ENCODE peak calls at places on chromosomes 2 and 18, in six cellular contexts. E is CD8-positive, alpha-beta memory T cell; U is tibial artery; G is IMR-90; D is mesendoderm; V is brain microvascular endothelial cell. H is an unnamed sample.

GRCh38 chr2:60707750-60708371 is 48.2 kb upstream of the PAPOLG start:
- DNase-seq in E (peak; percentile 16), V (no peak), D (peak; percentile 25), G (peak; percentile 28), U (no peak), H (no peak)

GRCh38 chr2:186966015-186966414 is 117.0 kb upstream of the ZSWIM2 start:
- DNase-seq in U (no peak), V (no peak), G (no peak), E (no peak), D (no peak), H (no peak)

GRCh38 chr2:127145255-127145899 is 38.4 kb upstream of the BIN1 start:
- DNase-seq in U (no peak), D (no peak), V (no peak), E (no peak), G (peak; percentile 27), H (no peak)

GRCh38 chr2:110667061-110667460 is 10.8 kb downstream of the BUB1 start:
- DNase-seq in G (peak; percentile 10), E (no peak), D (no peak), U (no peak), V (no peak), H (no peak)

GRCh38 chr18:52869942-52870907 is 530.2 kb downstream of the DCC start:
- DNase-seq in G (no peak), V (no peak), D (peak; percentile 71), U (no peak), E (no peak), H (no peak)

GRCh38 chr18:37247499-37248161 is 318.0 kb downstream of the CELF4 start:
- DNase-seq in E (no peak), G (no peak), U (no peak), D (no peak), V (no peak), H (no peak)

GRCh38 chr2:219286436-219287115 is 7.4 kb downstream of the DNAJB2 start:
- DNase-seq in E (no peak), U (no peak), V (no peak), D (no peak), G (no peak), H (no peak)

GRCh38 chr2:64311191-64311910 is 142.6 kb upstream of the LGALSL start:
- DNase-seq in E (no peak), G (no peak), U (no peak), V (no peak), D (no peak), H (no peak)

GRCh38 chr2:112062894-112063293 is 7.8 kb downstream of the TMEM87B start:
- DNase-seq in G (no peak), V (no peak), D (no peak), E (no peak), U (no peak), H (no peak)

GRCh38 chr2:192194065-192194865 is 468 bp downstream of the TMEFF2 start:
- DNase-seq in G (peak; percentile 39), E (peak; percentile 18), V (peak; percentile 4), D (peak; percentile 7), U (peak; percentile 64), H (no peak)

GRCh38 chr18:58041633-58042032 is 2.4 kb upstream of the NEDD4L start:
- DNase-seq in D (no peak), U (no peak), G (no peak), E (no peak), V (no peak), H (no peak)

GRCh38 chr2:71678874-71679273 is 225.5 kb downstream of the DYSF start:
- DNase-seq in V (no peak), G (no peak), U (peak; percentile 46), E (no peak), D (no peak), H (no peak)

GRCh38 chr2:45199973-45200372 is 190.7 kb upstream of the SIX2 start:
- DNase-seq in G (no peak), U (no peak), V (peak; percentile 32), E (no peak), D (no peak), H (no peak)

GRCh38 chr2:206381881-206382280 is 61.5 kb upstream of the ADAM23 start:
- DNase-seq in E (no peak), G (no peak), D (no peak), U (no peak), V (no peak), H (no peak)

GRCh38 chr2:201450910-201451329 is 338 bp downstream of the TRAK2 start:
- DNase-seq in V (no peak), G (peak; percentile 29), E (no peak), D (no peak), U (no peak), H (no peak)

GRCh38 chr2:168660859-168661258 is 141.6 kb upstream of the NOSTRIN start:
- DNase-seq in G (no peak), E (no peak), U (no peak), V (no peak), D (peak; percentile 47), H (no peak)

GRCh38 chr2:240390091-240391073 is 45.1 kb upstream of the GPC1 start:
- DNase-seq in V (no peak), U (peak; percentile 56), D (no peak), G (no peak), E (no peak), H (no peak)

GRCh38 chr2:105747997-105748396 is 3.3 kb downstream of the NCK2 start:
- DNase-seq in D (no peak), V (no peak), E (peak; percentile 44), U (no peak), G (peak; percentile 10), H (no peak)

GRCh38 chr18:48193521-48194251 is 215.5 kb downstream of the ZBTB7C start:
- DNase-seq in D (no peak), G (no peak), U (no peak), E (no peak), V (no peak), H (no peak)

GRCh38 chr2:196481323-196481695 is 158.2 kb upstream of the CCDC150 start:
- DNase-seq in G (peak; percentile 56), D (no peak), U (no peak), E (no peak), V (peak; percentile 80), H (no peak)

DNA sequence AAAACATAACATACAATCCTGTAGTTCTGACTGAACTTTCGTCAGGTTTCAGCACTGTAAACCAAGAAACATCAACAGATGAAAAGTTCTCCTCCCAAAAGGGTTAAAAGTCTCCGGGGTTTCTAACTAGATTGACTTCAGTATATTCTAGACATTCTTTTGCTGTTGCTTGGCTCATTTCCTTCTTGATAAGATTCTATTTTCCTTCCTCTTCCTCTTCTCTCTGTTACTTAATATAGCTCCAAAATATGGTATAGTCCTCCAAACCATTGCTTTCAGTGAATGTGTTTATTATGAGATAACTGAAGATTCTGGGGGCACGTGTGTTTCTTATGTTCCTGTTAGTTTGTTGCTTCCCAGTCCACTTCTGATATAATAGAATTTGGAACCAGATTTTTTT is 46.4 kb upstream of the MAP4K3 start:
- DNase-seq in U (no peak), V (no peak), E (no peak), G (peak; percentile 15), D (no peak), H (no peak)
- H3K27ac ChIP-seq in U (no peak overlapping the region), V (peak overlapping the region; percentile 29), E (no peak overlapping the region), G (no peak overlapping the region), D (no peak overlapping the region), H (no peak overlapping the region)

GRCh38 chr2:173981520-173981919 is 16.3 kb upstream of the SP3 start:
- DNase-seq in V (no peak), U (no peak), G (no peak), E (no peak), D (no peak), H (no peak)

GRCh38 chr2:173982182-173982714 is 17.1 kb upstream of the SP3 start:
- DNase-seq in D (no peak), G (no peak), U (no peak), E (no peak), V (no peak), H (no peak)

GRCh38 chr2:173983414-173983871 is 18.3 kb upstream of the SP3 start:
- DNase-seq in E (no peak), G (peak; percentile 42), U (no peak), V (no peak), D (no peak), H (no peak)

GRCh38 chr2:173984866-173985588 is 19.9 kb upstream of the SP3 start:
- DNase-seq in D (no peak), V (no peak), U (no peak), E (no peak), G (no peak), H (no peak)

GRCh38 chr2:173982918-173983317 is 17.7 kb upstream of the SP3 start:
- DNase-seq in G (peak; percentile 56), D (no peak), U (no peak), V (peak; percentile 25), E (no peak), H (no peak)
- H3K27ac ChIP-seq in G (peak overlapping the region; percentile 53), D (no peak overlapping the region), U (peak overlapping the region; percentile 72), V (no peak overlapping the region), E (no peak overlapping the region), H (peak overlapping the region; percentile 28)

DNA sequence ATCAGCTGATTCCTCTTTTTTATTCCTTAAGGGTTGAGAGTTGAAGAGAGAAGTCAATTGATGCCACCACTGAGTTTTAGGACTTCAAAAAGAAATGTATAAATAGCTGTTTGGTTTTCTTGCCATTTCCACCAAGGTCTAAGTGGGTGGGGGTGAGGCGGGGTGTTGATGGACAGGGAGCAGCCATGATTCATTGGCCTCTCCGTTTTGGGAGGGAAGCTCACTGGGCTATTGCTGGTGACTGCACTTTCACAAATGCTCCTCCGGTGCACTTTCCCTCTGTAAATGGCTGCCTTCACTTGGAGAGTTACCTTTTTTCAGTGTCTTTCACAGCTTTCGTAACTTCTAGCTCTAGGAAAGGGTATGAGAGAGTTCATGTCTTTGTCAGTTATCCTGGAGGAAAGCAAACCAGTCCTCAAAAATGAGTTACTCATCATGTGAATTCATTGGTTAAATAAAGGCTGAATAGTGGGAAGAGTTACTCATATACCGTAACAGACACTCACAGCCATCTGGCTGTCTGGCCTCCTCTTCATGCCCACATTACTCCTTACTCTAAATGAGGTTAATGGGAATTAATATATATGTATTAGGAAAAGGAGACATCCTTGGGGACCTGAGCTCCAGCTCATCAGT is 17.4 kb upstream of the CTAGE1 start:
- DNase-seq in V (peak; percentile 74), U (no peak), G (peak; percentile 91), E (no peak), D (no peak), H (no peak)
- H3K27ac ChIP-seq in V (peak overlapping the region; percentile 69), U (no peak overlapping the region), G (peak overlapping the region; percentile 35), E (no peak overlapping the region), D (no peak overlapping the region), H (no peak overlapping the region)

GRCh38 chr2:36606925-36607324 is 9.0 kb upstream of the FEZ2 start:
- DNase-seq in G (no peak), E (no peak), U (no peak), D (no peak), V (no peak), H (no peak)
- H3K27ac ChIP-seq in G (no peak overlapping the region), E (no peak overlapping the region), U (no peak overlapping the region), D (no peak overlapping the region), V (no peak overlapping the region), H (no peak overlapping the region)

DNA sequence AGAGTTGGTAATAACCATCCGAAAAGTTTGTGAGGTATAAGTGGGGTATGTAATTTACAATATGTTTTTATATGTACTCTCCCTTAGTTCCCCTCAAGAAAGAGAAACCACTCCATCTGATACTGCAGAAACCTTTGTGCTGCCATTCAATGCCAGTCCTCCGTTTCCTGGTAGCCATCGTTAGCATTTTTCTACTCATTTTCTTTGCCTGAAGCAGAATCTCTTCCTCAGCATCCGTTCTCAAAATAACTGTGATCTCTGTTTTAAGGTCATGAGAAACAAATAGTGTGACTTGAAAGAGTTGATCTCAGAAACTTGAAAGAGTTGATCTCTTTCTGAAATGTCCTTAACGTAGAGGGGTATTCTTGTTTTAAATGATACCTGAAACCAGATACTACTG is 996 bp downstream of the PTCD3 start:
- DNase-seq in D (peak; percentile 12), E (no peak), G (no peak), U (no peak), V (no peak), H (no peak)
- H3K27ac ChIP-seq in D (no peak overlapping the region), E (peak overlapping the region; percentile 85), G (no peak overlapping the region), U (no peak overlapping the region), V (no peak overlapping the region), H (no peak overlapping the region)

GRCh38 chr2:43874776-43875451 is 36.1 kb downstream of the ABCG8 start:
- DNase-seq in G (no peak), U (no peak), V (no peak), D (no peak), E (no peak), H (no peak)
- H3K27ac ChIP-seq in G (no peak overlapping the region), U (no peak overlapping the region), V (no peak overlapping the region), D (no peak overlapping the region), E (no peak overlapping the region), H (no peak overlapping the region)